ENCODE peak calls at places on chromosome 6, in eight cellular contexts. A, Z, V, I, X, R, N and J are unnamed samples.
A peak's percentile ranks its signal among the peaks of the same experiment; 100 is the strongest.

GRCh38 chr6:112027942-112028674 is 25.8 kb upstream of the CCN6 start:
- DNase-seq in A (no peak), Z (peak; percentile 51), V (no peak), I (no peak), X (no peak), R (no peak), N (no peak), J (no peak)

GRCh38 chr6:115415378-115415777 is 645.3 kb downstream of the FRK start:
- DNase-seq in A (no peak), Z (no peak), V (no peak), I (no peak), X (no peak), R (no peak), N (no peak), J (no peak)

GRCh38 chr6:52577778-52578473 is 1.1 kb upstream of the TRAM2 start:
- DNase-seq in A (no peak), Z (no peak), V (no peak), I (no peak), X (no peak), R (no peak), N (no peak), J (no peak)

GRCh38 chr6:41584205-41584604 is 38.0 kb downstream of the FOXP4 start:
- DNase-seq in A (no peak), Z (no peak), V (no peak), I (no peak), X (no peak), R (no peak), N (no peak), J (no peak)

GRCh38 chr6:149033454-149034241 is 283.9 kb upstream of the TAB2 start:
- DNase-seq in A (no peak), Z (no peak), V (no peak), I (no peak), X (no peak), R (no peak), N (no peak), J (no peak)

GRCh38 chr6:135525550-135525949 is 28.0 kb upstream of the AHI1 start:
- DNase-seq in A (no peak), Z (no peak), V (no peak), I (no peak), X (no peak), R (no peak), N (no peak), J (no peak)

GRCh38 chr6:27275025-27275956 is 27.8 kb downstream of the PRSS16 start:
- DNase-seq in A (no peak), Z (no peak), V (no peak), I (no peak), X (no peak), R (no peak), N (no peak), J (peak; percentile 24)

GRCh38 chr6:108795122-108795521 is 53.1 kb upstream of the ARMC2 start:
- DNase-seq in A (no peak), Z (no peak), V (no peak), I (no peak), X (no peak), R (no peak), N (no peak), J (no peak)

GRCh38 chr6:10719386-10720228 is 3.3 kb upstream of the TMEM14C start:
- DNase-seq in A (no peak), Z (no peak), V (peak; percentile 63), I (no peak), X (peak; percentile 56), R (no peak), N (no peak), J (peak; percentile 14)

GRCh38 chr6:34926655-34927054 is 37.6 kb downstream of the ANKS1A start:
- DNase-seq in A (no peak), Z (peak; percentile 80), V (no peak), I (no peak), X (no peak), R (no peak), N (no peak), J (peak; percentile 26)

GRCh38 chr6:105941616-105942412 is 144.3 kb upstream of the PRDM1 start:
- DNase-seq in A (no peak), Z (peak; percentile 6), V (no peak), I (no peak), X (no peak), R (no peak), N (no peak), J (no peak)

GRCh38 chr6:168097221-168097620 is 18.2 kb upstream of the FRMD1 start:
- DNase-seq in A (no peak), Z (no peak), V (no peak), I (no peak), X (no peak), R (no peak), N (no peak), J (no peak)

GRCh38 chr6:31792741-31793140 is 2.8 kb downstream of the VARS1 start:
- DNase-seq in A (no peak), Z (peak; percentile 70), V (no peak), I (peak; percentile 27), X (no peak), R (no peak), N (no peak), J (peak; percentile 55)

GRCh38 chr6:107576852-107577251 is 86.9 kb downstream of the SOBP start:
- DNase-seq in A (no peak), Z (peak; percentile 84), V (no peak), I (no peak), X (no peak), R (no peak), N (no peak), J (peak; percentile 49)

GRCh38 chr6:128036808-128037570 is 136.1 kb upstream of the THEMIS start:
- DNase-seq in A (no peak), Z (no peak), V (no peak), I (no peak), X (no peak), R (no peak), N (no peak), J (no peak)

GRCh38 chr6:20853828-20854227 is 319.6 kb downstream of the CDKAL1 start:
- DNase-seq in A (no peak), Z (no peak), V (no peak), I (no peak), X (no peak), R (no peak), N (no peak), J (no peak)

GRCh38 chr6:131023834-131024504 is 39.1 kb downstream of the EPB41L2 start:
- DNase-seq in A (no peak), Z (peak; percentile 89), V (no peak), I (no peak), X (no peak), R (no peak), N (no peak), J (peak; percentile 37)

GRCh38 chr6:128882560-128882959 is 378 bp upstream of the LAMA2 start:
- DNase-seq in A (no peak), Z (no peak), V (no peak), I (no peak), X (no peak), R (no peak), N (no peak), J (no peak)

GRCh38 chr6:33621396-33622388 is 570 bp downstream of the ITPR3 start:
- DNase-seq in A (peak; percentile 68), Z (no peak), V (peak; percentile 61), I (no peak), X (peak; percentile 47), R (no peak), N (peak; percentile 47), J (no peak)

GRCh38 chr6:156919819-156920379 is 142.7 kb downstream of the ARID1B start:
- DNase-seq in A (no peak), Z (no peak), V (no peak), I (no peak), X (no peak), R (no peak), N (no peak), J (no peak)

GRCh38 chr6:1724616-1725015 is 114.9 kb downstream of the FOXC1 start:
- DNase-seq in A (peak; percentile 75), Z (no peak), V (peak; percentile 84), I (no peak), X (peak; percentile 67), R (no peak), N (peak; percentile 35), J (no peak)

GRCh38 chr6:84768442-84769174 is 4.2 kb upstream of the TBX18 start:
- DNase-seq in A (no peak), Z (no peak), V (peak; percentile 28), I (peak; percentile 25), X (no peak), R (no peak), N (no peak), J (peak; percentile 78)

GRCh38 chr6:41604006-41604405 is 34.3 kb upstream of the MDFI start:
- DNase-seq in A (no peak), Z (no peak), V (no peak), I (no peak), X (no peak), R (no peak), N (no peak), J (no peak)

GRCh38 chr6:4910060-4910746 is 93.6 kb downstream of the RPP40 start:
- DNase-seq in A (no peak), Z (peak; percentile 41), V (no peak), I (no peak), X (no peak), R (no peak), N (peak; percentile 47), J (no peak)

GRCh38 chr6:123913858-123914257 is 110.2 kb downstream of the NKAIN2 start:
- DNase-seq in A (no peak), Z (peak; percentile 43), V (no peak), I (no peak), X (no peak), R (no peak), N (no peak), J (no peak)

GRCh38 chr6:125791151-125791819 is 525 bp downstream of the NCOA7 start:
- DNase-seq in A (peak; percentile 86), Z (peak; percentile 58), V (no peak), I (peak; percentile 61), X (peak; percentile 30), R (peak; percentile 76), N (peak; percentile 34), J (peak; percentile 52)
- TF ChIP-seq CTCF in A (peak; percentile 70), Z (peak; percentile 82), V (peak; percentile 22), I (peak; percentile 53), X (peak; percentile 71), R (peak; percentile 65), N (no peak), J (peak; percentile 82)

GRCh38 chr6:166296035-166296883 is 11.9 kb downstream of the PRR18 start:
- DNase-seq in A (no peak), Z (no peak), V (no peak), I (no peak), X (no peak), R (no peak), N (no peak), J (no peak)
- H3K4me3 ChIP-seq in A (no peak overlapping the region), Z (no peak overlapping the region), V (no peak overlapping the region), I (no peak overlapping the region), X (no peak overlapping the region), R (no peak overlapping the region), N (no peak overlapping the region), J (no peak overlapping the region)

GRCh38 chr6:77455271-77455670 is 8.0 kb downstream of the HTR1B start:
- DNase-seq in A (no peak), Z (no peak), V (no peak), I (no peak), X (no peak), R (no peak), N (no peak), J (no peak)
- H3K27ac ChIP-seq in A (no peak overlapping the region), Z (peak overlapping the region; percentile 0), V (no peak overlapping the region), I (no peak overlapping the region), X (peak overlapping the region; percentile 70), R (no peak overlapping the region), N (no peak overlapping the region), J (peak overlapping the region; percentile 97)

DNA sequence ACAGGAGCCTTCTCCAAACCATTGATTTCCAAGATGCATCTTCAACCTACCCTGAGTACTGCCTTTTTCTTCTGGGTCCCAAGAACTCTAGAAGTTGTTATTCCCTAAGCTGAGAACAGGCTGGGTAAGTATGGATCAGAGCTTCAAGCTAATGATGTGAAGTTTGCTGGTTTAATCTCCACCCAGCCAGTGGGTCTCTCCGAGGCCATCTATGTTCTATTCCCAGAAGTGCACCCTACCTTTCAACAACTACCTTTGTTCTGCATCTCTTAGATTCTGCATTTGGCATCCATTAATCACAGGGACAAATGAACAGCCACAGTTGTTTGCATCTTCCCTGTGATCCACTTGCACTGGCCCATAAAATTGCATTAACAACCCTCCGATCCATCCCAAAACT is 246.2 kb downstream of the HIVEP2 start:
- DNase-seq in A (no peak), Z (no peak), V (no peak), I (peak; percentile 5), X (no peak), R (no peak), N (no peak), J (no peak)
- TF ChIP-seq CTCF in A (no peak), Z (peak; percentile 22), V (no peak), I (no peak), X (no peak), R (no peak), N (no peak), J (peak; percentile 48)